ENCODE peak calls at places on chromosomes 16 and 17, in five cellular contexts. M is transverse colon, G is thoracic aorta, L is brain microvascular endothelial cell, S is HTR-8/SVneo. V is an unnamed sample.

GRCh38 chr16:84683691-84684591 is 15.9 kb upstream of the USP10 start:
- DNase-seq in M (no peak), G (no peak), L (no peak), S (no peak), V (no peak)

GRCh38 chr17:16935786-16936185 is 36.1 kb downstream of the TNFRSF13B start:
- DNase-seq in M (peak; percentile 6), G (no peak), L (no peak), S (no peak), V (no peak)

GRCh38 chr16:83137326-83137770 is 510.6 kb downstream of the CDH13 start:
- DNase-seq in M (peak; percentile 18), G (no peak), L (peak; percentile 75), S (no peak), V (peak; percentile 87)

GRCh38 chr17:1485311-1485747 is 7.2 kb downstream of the MYO1C start:
- DNase-seq in M (peak; percentile 60), G (no peak), L (no peak), S (no peak), V (no peak)

GRCh38 chr17:75525806-75526554 is 483 bp downstream of the LLGL2 start:
- DNase-seq in M (peak; percentile 45), G (no peak), L (no peak), S (no peak), V (no peak)

GRCh38 chr17:20009052-20009301 is 182 bp upstream of the SPECC1 start:
- DNase-seq in M (no peak), G (no peak), L (no peak), S (no peak), V (no peak)

GRCh38 chr17:32988481-32989101 is 3.1 kb upstream of the SPACA3 start:
- DNase-seq in M (no peak), G (no peak), L (no peak), S (no peak), V (no peak)

GRCh38 chr17:39684369-39685043 is 3.4 kb downstream of the PGAP3 start:
- DNase-seq in M (no peak), G (no peak), L (no peak), S (no peak), V (no peak)

GRCh38 chr16:87524407-87524806 is 31.6 kb upstream of the ZCCHC14 start:
- DNase-seq in M (no peak), G (no peak), L (no peak), S (no peak), V (no peak)

GRCh38 chr17:82536220-82537201 is 17.0 kb downstream of the FOXK2 start:
- DNase-seq in M (no peak), G (no peak), L (peak; percentile 67), S (no peak), V (peak; percentile 94)

GRCh38 chr16:75345711-75346110 is 87.6 kb downstream of the CFDP1 start:
- DNase-seq in M (no peak), G (no peak), L (peak; percentile 7), S (no peak), V (no peak)

GRCh38 chr17:4185656-4186055 is 42.7 kb downstream of the CYB5D2 start:
- DNase-seq in M (no peak), G (no peak), L (no peak), S (no peak), V (no peak)

GRCh38 chr16:16025214-16025968 is 76.0 kb downstream of the ABCC1 start:
- DNase-seq in M (no peak), G (no peak), L (peak; percentile 93), S (no peak), V (peak; percentile 91)

V was measured in choroid plexus epithelial cell.